ENCODE peak calls at places on chromosomes 5 and 9, in eight cellular contexts. N, D, V, Q, Z, I, G and W are unnamed samples.
A peak's percentile ranks its signal among the peaks of the same experiment; 100 is the strongest.

GRCh38 chr5:113123563-113123962 is 147.0 kb downstream of the DCP2 start:
- DNase-seq in N (no peak), D (peak; percentile 70), V (peak; percentile 31), Q (peak; percentile 17), Z (peak; percentile 50), I (no peak), G (no peak), W (no peak)

GRCh38 chr5:178940569-178941360 is at the start of gene ZNF454:
- DNase-seq in N (peak; percentile 95), D (peak; percentile 63), V (no peak), Q (peak; percentile 93), Z (peak; percentile 86), I (no peak), G (peak; percentile 77), W (no peak)

GRCh38 chr9:35658894-35659220 is 765 bp downstream of the CCDC107 start:
- DNase-seq in N (peak; percentile 61), D (peak; percentile 41), V (no peak), Q (peak; percentile 61), Z (peak; percentile 49), I (peak; percentile 67), G (no peak), W (peak; percentile 13)

GRCh38 chr5:180070726-180071417 is 687 bp downstream of the RNF130 start:
- DNase-seq in N (peak; percentile 64), D (peak; percentile 41), V (no peak), Q (peak; percentile 60), Z (peak; percentile 53), I (peak; percentile 26), G (peak; percentile 44), W (no peak)

GRCh38 chr9:127785023-127785932 is 556 bp upstream of the CDK9 start:
- DNase-seq in N (peak; percentile 93), D (peak; percentile 59), V (peak; percentile 89), Q (peak; percentile 71), Z (peak; percentile 33), I (peak; percentile 56), G (peak; percentile 96), W (peak; percentile 61)

GRCh38 chr9:106717686-106718085 is 145.3 kb upstream of the ZNF462 start:
- DNase-seq in N (no peak), D (peak; percentile 90), V (no peak), Q (peak; percentile 92), Z (peak; percentile 90), I (no peak), G (no peak), W (no peak)

GRCh38 chr9:14512942-14513341 is 180.3 kb downstream of the ZDHHC21 start:
- DNase-seq in N (no peak), D (no peak), V (no peak), Q (no peak), Z (no peak), I (no peak), G (no peak), W (no peak)

GRCh38 chr9:121633144-121633714 is 18.2 kb upstream of the DAB2IP start:
- DNase-seq in N (peak; percentile 6), D (no peak), V (no peak), Q (no peak), Z (no peak), I (no peak), G (no peak), W (no peak)

GRCh38 chr5:132499440-132500243 is 9.1 kb upstream of the IRF1 start:
- DNase-seq in N (no peak), D (no peak), V (peak; percentile 11), Q (no peak), Z (no peak), I (no peak), G (no peak), W (no peak)

GRCh38 chr9:91824591-91825339 is 125.3 kb downstream of the ROR2 start:
- DNase-seq in N (peak; percentile 62), D (peak; percentile 37), V (no peak), Q (no peak), Z (no peak), I (no peak), G (no peak), W (no peak)

GRCh38 chr9:83440641-83441040 is 97.6 kb downstream of the FRMD3 start:
- DNase-seq in N (no peak), D (peak; percentile 31), V (no peak), Q (no peak), Z (no peak), I (no peak), G (no peak), W (no peak)

GRCh38 chr9:117335797-117336435 is 78.9 kb downstream of the ASTN2 start:
- DNase-seq in N (no peak), D (no peak), V (no peak), Q (no peak), Z (no peak), I (no peak), G (no peak), W (no peak)